ENCODE peak calls at places on chromosomes 16 and 17, in four cellular contexts. I is COR-L47, F is SJSA1, B is cardiac muscle cell. X is an unnamed sample.

GRCh38 chr16:54466233-54466632 is 179.6 kb upstream of the IRX3 start:
- DNase-seq in I (peak), F (no peak), B (no peak), X (no peak)

GRCh38 chr16:62050793-62051192 is 14.6 kb upstream of the CDH8 start:
- DNase-seq in I (no peak), F (no peak), B (no peak), X (no peak)

GRCh38 chr16:85380905-85381737 is 232.0 kb upstream of the GSE1 start:
- DNase-seq in I (no peak), F (no peak), B (no peak), X (no peak)

GRCh38 chr16:88421301-88421700 is 31.8 kb upstream of the ZFPM1 start:
- DNase-seq in I (no peak), F (no peak), B (no peak), X (no peak)

GRCh38 chr17:39618252-39618913 is 8.4 kb upstream of the PPP1R1B start:
- DNase-seq in I (peak), F (peak), B (no peak), X (no peak)

GRCh38 chr17:76147211-76148014 is 6.4 kb upstream of the FOXJ1 start:
- DNase-seq in I (no peak), F (no peak), B (no peak), X (no peak)

GRCh38 chr16:83928341-83929055 is 24.5 kb upstream of the OSGIN1 start:
- DNase-seq in I (no peak), F (no peak), B (no peak), X (no peak)

GRCh38 chr16:84482951-84483881 is 21.2 kb downstream of the MEAK7 start:
- DNase-seq in I (no peak), F (no peak), B (no peak), X (no peak)

GRCh38 chr16:19153876-19154275 is 14.2 kb upstream of the SYT17 start:
- DNase-seq in I (peak), F (no peak), B (no peak), X (no peak)

GRCh38 chr17:68686108-68686988 is 85.2 kb upstream of the FAM20A start:
- DNase-seq in I (no peak), F (no peak), B (no peak), X (no peak)

GRCh38 chr16:2333772-2334379 is 6.7 kb downstream of the ABCA3 start:
- DNase-seq in I (no peak), F (no peak), B (no peak), X (no peak)

GRCh38 chr17:72772331-72772821 is 320.1 kb downstream of the SLC39A11 start:
- DNase-seq in I (no peak), F (no peak), B (no peak), X (no peak)

GRCh38 chr16:58339452-58339938 is 44.7 kb upstream of the PRSS54 start:
- DNase-seq in I (peak), F (no peak), B (peak), X (peak)

GRCh38 chr16:48366165-48367093 is 18.8 kb downstream of the SIAH1 start:
- DNase-seq in I (no peak), F (peak), B (peak), X (peak)

GRCh38 chr17:60102632-60103047 is 23.9 kb upstream of the HEATR6 start:
- DNase-seq in I (no peak), F (no peak), B (no peak), X (peak)

GRCh38 chr17:41494524-41494923 is 4.8 kb upstream of the KRT36 start:
- DNase-seq in I (no peak), F (peak), B (no peak), X (no peak)

GRCh38 chr17:55648086-55648485 is 74.6 kb downstream of the TMEM100 start:
- DNase-seq in I (no peak), F (peak), B (no peak), X (no peak)

GRCh38 chr17:56434610-56435009 is 158.9 kb upstream of the NOG start:
- DNase-seq in I (no peak), F (no peak), B (no peak), X (no peak)

GRCh38 chr16:53999123-53999522 is 287.5 kb downstream of the IRX3 start:
- DNase-seq in I (no peak), F (no peak), B (no peak), X (no peak)

GRCh38 chr17:59757881-59758385 is 50.5 kb downstream of the VMP1 start:
- DNase-seq in I (no peak), F (no peak), B (no peak), X (no peak)

GRCh38 chr17:57761887-57762286 is 16.8 kb upstream of the CCDC182 start:
- DNase-seq in I (no peak), F (no peak), B (no peak), X (no peak)

GRCh38 chr16:11670171-11671131 is 2.2 kb downstream of the SNN start:
- DNase-seq in I (no peak), F (no peak), B (no peak), X (no peak)

GRCh38 chr16:28537076-28537475 is 1.7 kb downstream of the NUPR1 start:
- DNase-seq in I (no peak), F (no peak), B (no peak), X (no peak)

GRCh38 chr17:22512997-22513538 is 820.7 kb downstream of the KCNJ18 start:
- DNase-seq in I (no peak), F (no peak), B (no peak), X (no peak)

GRCh38 chr17:72970794-72971512 is 121.5 kb downstream of the SLC39A11 start:
- DNase-seq in I (no peak), F (no peak), B (no peak), X (no peak)

GRCh38 chr17:40686192-40686591 is 17.4 kb downstream of the KRT24 start:
- DNase-seq in I (peak), F (no peak), B (no peak), X (no peak)

GRCh38 chr16:56048425-56049100 is 142.7 kb upstream of the GNAO1 start:
- DNase-seq in I (no peak), F (no peak), B (no peak), X (no peak)

GRCh38 chr17:65638221-65638940 is 76.9 kb upstream of the AXIN2 start:
- DNase-seq in I (no peak), F (no peak), B (no peak), X (no peak)

GRCh38 chr16:66266436-66267286 is 99.8 kb upstream of the CDH5 start:
- DNase-seq in I (no peak), F (peak), B (no peak), X (no peak)

GRCh38 chr16:29821663-29822115 is 1.4 kb downstream of the MVP start:
- DNase-seq in I (no peak), F (peak), B (no peak), X (no peak)

GRCh38 chr16:49528035-49528434 is 154.4 kb downstream of the C16orf78 start:
- DNase-seq in I (no peak), F (peak), B (peak), X (no peak)

GRCh38 chr16:46972429-46972970 is 974 bp downstream of the DNAJA2 start:
- DNase-seq in I (peak), F (peak), B (peak), X (no peak)

GRCh38 chr16:53892155-53892554 is 188.2 kb downstream of the FTO start:
- DNase-seq in I (peak), F (peak), B (peak), X (peak)

GRCh38 chr17:53797497-53797896 is 25.2 kb upstream of the KIF2B start:
- DNase-seq in I (no peak), F (no peak), B (no peak), X (no peak)

GRCh38 chr17:79154446-79154845 is 79.8 kb downstream of the ENGASE start:
- DNase-seq in I (no peak), F (no peak), B (no peak), X (no peak)